ENCODE peak calls at places on chromosomes 16 and 17, in seven cellular contexts. O, V, M, G, B, F and P are unnamed samples.

GRCh38 chr17:50681260-50682200 is 26.2 kb downstream of the ANKRD40 start:
- DNase-seq in B (no peak), O (no peak), M (no peak), G (peak), F (peak), V (peak), P (peak)

GRCh38 chr16:68033101-68033500 is 10.0 kb downstream of the DUS2 start:
- DNase-seq in M (no peak), F (no peak), V (no peak), O (no peak), B (no peak), G (no peak), P (no peak)

GRCh38 chr17:36185416-36185815 is 9.0 kb upstream of the TBC1D3B start:
- DNase-seq in F (no peak), B (no peak), V (no peak), M (no peak), O (no peak), G (no peak), P (no peak)

GRCh38 chr16:88983771-88984687 is 7.0 kb upstream of the CBFA2T3 start:
- DNase-seq in F (no peak), O (no peak), M (no peak), V (peak), G (no peak), B (no peak), P (no peak)

GRCh38 chr17:45246861-45247428 is 14.9 kb downstream of the SPATA32 start:
- DNase-seq in F (peak), G (no peak), B (no peak), O (no peak), M (no peak), V (peak), P (no peak)

GRCh38 chr16:12381662-12382061 is 405.1 kb downstream of the SNX29 start:
- DNase-seq in F (no peak), M (no peak), V (no peak), O (no peak), B (no peak), G (no peak), P (no peak)

GRCh38 chr16:84922351-84923135 is 88.8 kb downstream of the ZDHHC7 start:
- DNase-seq in M (peak), O (peak), B (no peak), F (no peak), V (no peak), G (peak), P (peak)

GRCh38 chr17:38742431-38743308 is 5.5 kb downstream of the PCGF2 start:
- DNase-seq in V (no peak), O (no peak), F (peak), G (peak), M (peak), B (no peak), P (peak)

GRCh38 chr17:78019367-78019975 is 61.0 kb downstream of the TNRC6C start:
- DNase-seq in V (peak), O (no peak), G (peak), M (no peak), F (peak), B (no peak), P (peak)

GRCh38 chr17:1091885-1092284 is 87.9 kb downstream of the ABR start:
- DNase-seq in O (no peak), M (no peak), B (no peak), G (no peak), V (no peak), F (no peak), P (no peak)

GRCh38 chr17:38879878-38880727 is 10.2 kb downstream of the LASP1 start:
- DNase-seq in G (peak), M (peak), V (no peak), B (no peak), F (peak), O (no peak), P (peak)

GRCh38 chr16:73275024-73275423 is 227.1 kb upstream of the ZFHX3 start:
- DNase-seq in G (no peak), F (no peak), M (no peak), V (no peak), O (no peak), B (no peak), P (no peak)

GRCh38 chr17:32551186-32551955 is 64.6 kb downstream of the CDK5R1 start:
- DNase-seq in G (peak), O (no peak), M (no peak), V (peak), F (no peak), B (no peak), P (peak)

GRCh38 chr17:21291862-21292261 is 7.4 kb downstream of the MAP2K3 start:
- DNase-seq in O (no peak), M (no peak), G (no peak), F (no peak), V (no peak), B (no peak), P (no peak)

GRCh38 chr16:75293173-75293572 is 41.7 kb upstream of the BCAR1 start:
- DNase-seq in V (no peak), F (no peak), G (no peak), M (no peak), B (no peak), O (no peak), P (no peak)

GRCh38 chr16:4402439-4403132 is 13.8 kb downstream of the CORO7 start:
- DNase-seq in F (peak), M (peak), G (peak), V (peak), O (peak), B (peak), P (peak)

GRCh38 chr17:55023626-55024025 is 55.1 kb downstream of the STXBP4 start:
- DNase-seq in F (no peak), G (no peak), O (no peak), B (no peak), V (no peak), M (no peak), P (peak)

GRCh38 chr16:3957344-3957980 is 76.9 kb upstream of the CREBBP start:
- DNase-seq in M (no peak), G (no peak), B (no peak), V (no peak), F (no peak), O (no peak), P (no peak)

GRCh38 chr16:27600386-27600785 is 50.4 kb downstream of the KATNIP start:
- DNase-seq in B (no peak), O (no peak), M (no peak), G (no peak), F (no peak), V (no peak), P (no peak)

GRCh38 chr16:4336701-4337539 is 14.2 kb downstream of the PAM16 start:
- DNase-seq in F (no peak), G (no peak), O (no peak), M (no peak), V (no peak), B (no peak), P (no peak)

GRCh38 chr17:38730526-38731379 is 612 bp downstream of the CISD3 start:
- DNase-seq in G (peak), O (peak), F (peak), B (no peak), V (peak), M (peak), P (peak)

GRCh38 chr17:55420776-55421178 is 858 bp downstream of the MMD start:
- DNase-seq in V (peak), G (no peak), B (peak), M (peak), F (no peak), O (peak), P (no peak)

GRCh38 chr16:11188801-11189740 is 66.9 kb downstream of the SOCS1 start:
- DNase-seq in F (no peak), O (no peak), M (no peak), B (no peak), V (no peak), G (no peak), P (no peak)

GRCh38 chr17:58529275-58529674 is 14.8 kb upstream of the MTMR4 start:
- DNase-seq in G (no peak), O (no peak), V (no peak), B (no peak), F (no peak), M (no peak), P (peak)

GRCh38 chr17:58525239-58525638 is 10.8 kb upstream of the MTMR4 start:
- DNase-seq in G (peak), V (no peak), B (no peak), O (no peak), M (no peak), F (no peak), P (peak)

GRCh38 chr17:58527949-58528348 is 13.5 kb upstream of the MTMR4 start:
- DNase-seq in O (no peak), V (no peak), G (peak), B (no peak), F (no peak), M (no peak), P (peak)

GRCh38 chr17:58528443-58528842 is 14.0 kb upstream of the MTMR4 start:
- DNase-seq in B (no peak), V (no peak), F (no peak), M (no peak), O (no peak), G (no peak), P (no peak)

DNA sequence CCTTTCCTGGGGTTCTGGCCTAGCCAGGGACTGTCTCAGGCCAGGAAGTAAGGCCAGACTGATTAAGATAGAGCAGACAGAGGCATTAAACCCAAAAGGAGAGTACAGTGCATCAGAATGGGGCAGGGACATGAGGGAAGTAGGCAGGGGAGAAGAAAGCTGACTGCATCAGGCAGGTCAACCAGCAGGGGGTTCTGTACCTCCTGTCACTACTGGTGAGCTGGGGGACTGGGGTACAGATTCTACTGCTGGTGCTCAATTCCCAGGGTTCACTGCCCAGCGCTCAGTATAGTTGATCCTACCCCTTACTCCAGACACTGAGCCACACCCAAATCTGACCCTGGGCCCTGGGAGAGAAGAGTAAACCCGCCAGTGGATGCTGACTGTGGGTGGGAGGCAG is 12.9 kb upstream of the MTMR4 start:
- DNase-seq in F (no peak), M (no peak), G (no peak), V (peak), B (no peak), O (no peak), P (peak)
- TF ChIP-seq CTCF in F (no peak), M (no peak), G (peak), V (peak), B (no peak), O (no peak), P (peak)

GRCh38 chr16:58628845-58629680 is 563 bp downstream of the CNOT1 start:
- DNase-seq in G (peak), M (peak), F (peak), O (peak), B (peak), V (peak), P (no peak)
- H3K4me3 ChIP-seq in G (peak), M (peak), F (peak), O (peak), B (peak), V (peak), P (peak)

DNA sequence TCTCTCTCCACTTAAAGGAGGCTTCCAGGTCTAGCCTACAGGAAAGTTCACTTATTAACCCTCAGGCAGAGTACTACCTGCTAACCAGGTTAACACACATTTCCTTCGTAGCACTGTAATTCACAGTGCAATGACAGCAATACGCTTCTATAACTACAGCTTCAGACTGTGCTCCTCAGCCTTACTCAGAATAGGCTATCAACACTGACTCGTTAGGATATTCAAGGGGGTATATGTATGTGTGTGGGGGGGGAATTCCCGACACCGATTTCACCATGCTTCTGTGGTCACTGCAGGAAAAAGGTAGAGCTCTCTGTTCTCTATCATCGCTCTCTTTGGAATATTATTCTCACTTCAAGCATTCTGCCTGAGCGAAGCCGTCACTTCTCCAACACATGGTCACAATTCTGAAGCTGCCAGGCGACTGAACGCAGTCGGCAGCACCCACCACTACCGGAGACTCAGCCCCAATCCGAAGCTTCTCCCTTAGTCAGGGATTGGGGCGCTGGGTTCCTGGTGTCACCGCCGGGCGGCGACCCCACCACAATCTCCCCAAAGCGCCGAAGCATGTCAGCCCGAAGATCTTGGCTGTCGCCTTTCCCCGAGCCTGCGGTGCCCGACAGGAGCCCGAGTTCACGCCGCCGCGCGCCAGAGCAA is 599 bp downstream of the GGA3 start:
- DNase-seq in F (no peak), G (peak), B (no peak), O (no peak), M (no peak), V (peak), P (no peak)
- TF ChIP-seq CTCF in F (peak), G (no peak), B (no peak), O (no peak), M (no peak), V (no peak), P (no peak)

DNA sequence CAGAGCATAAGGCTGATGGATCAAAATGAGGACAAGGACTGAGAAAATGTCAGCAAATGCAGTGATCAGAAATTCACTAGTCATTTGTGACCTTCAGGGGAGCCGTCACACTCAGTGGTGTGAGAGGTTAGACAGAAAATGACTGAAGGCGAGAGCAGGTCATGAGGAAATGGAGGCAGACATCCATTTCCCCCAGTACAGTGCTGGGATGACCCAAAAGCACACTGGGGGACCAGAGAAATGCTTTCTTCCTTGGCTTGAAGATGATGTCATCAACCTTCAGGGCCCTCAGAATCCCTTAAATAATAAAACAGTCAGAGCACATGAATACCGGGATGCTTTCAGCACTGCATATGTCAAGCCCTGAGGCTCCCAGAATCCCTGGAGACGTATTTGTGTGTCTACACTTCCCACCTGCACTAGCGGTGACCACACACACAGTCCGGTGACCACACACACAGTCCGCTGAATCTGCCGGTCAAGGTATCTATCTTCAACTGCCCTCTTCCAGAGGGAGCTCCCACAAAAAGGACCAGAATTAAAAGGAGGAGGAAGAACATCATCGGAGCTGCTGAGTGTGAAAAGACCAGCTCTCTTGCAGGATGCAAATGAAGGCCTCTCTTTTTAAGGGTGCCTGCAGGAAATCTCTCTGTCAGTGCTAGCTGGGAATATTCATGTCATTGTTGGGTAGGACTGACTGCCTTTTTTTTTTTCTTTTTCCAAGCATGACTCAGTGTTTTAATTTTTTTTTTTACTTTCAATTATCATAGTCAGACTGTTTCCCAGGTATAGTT is 8.2 kb downstream of the UBE2O start:
- DNase-seq in G (peak), V (peak), B (no peak), O (no peak), M (no peak), F (no peak), P (peak)
- H3K4me3 ChIP-seq in G (no peak), V (peak), B (no peak), O (no peak), M (no peak), F (no peak), P (no peak)

DNA sequence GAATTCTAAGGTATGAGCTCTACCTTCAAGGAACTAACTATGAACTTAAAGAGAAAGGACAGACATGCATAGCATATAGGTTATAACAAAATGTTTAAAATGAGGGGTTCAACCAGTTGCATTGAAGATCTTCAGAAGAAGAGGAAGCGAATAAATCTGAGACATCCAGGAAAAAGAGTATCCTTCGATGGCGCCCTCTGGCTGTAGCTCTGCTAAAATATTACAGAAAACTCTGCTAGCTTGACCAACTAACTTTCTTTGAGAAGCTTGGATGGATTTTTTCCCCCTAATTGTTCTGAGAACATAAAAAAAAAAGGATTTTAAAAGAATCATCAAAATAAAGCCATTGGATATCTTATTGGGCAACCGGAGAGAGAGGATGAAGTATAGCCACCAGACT is 659.9 kb upstream of the SOX9 start:
- DNase-seq in F (peak), M (peak), G (peak), O (no peak), V (peak), B (no peak), P (peak)
- TF ChIP-seq CTCF in F (peak), M (peak), G (peak), O (peak), V (peak), B (no peak), P (peak)

GRCh38 chr17:43019418-43019817 is 2.8 kb downstream of the VAT1 start:
- DNase-seq in G (peak), B (no peak), F (no peak), V (no peak), O (no peak), M (no peak), P (no peak)
- H3K4me3 ChIP-seq in G (peak), B (no peak), F (no peak), V (no peak), O (peak), M (no peak), P (peak)

DNA sequence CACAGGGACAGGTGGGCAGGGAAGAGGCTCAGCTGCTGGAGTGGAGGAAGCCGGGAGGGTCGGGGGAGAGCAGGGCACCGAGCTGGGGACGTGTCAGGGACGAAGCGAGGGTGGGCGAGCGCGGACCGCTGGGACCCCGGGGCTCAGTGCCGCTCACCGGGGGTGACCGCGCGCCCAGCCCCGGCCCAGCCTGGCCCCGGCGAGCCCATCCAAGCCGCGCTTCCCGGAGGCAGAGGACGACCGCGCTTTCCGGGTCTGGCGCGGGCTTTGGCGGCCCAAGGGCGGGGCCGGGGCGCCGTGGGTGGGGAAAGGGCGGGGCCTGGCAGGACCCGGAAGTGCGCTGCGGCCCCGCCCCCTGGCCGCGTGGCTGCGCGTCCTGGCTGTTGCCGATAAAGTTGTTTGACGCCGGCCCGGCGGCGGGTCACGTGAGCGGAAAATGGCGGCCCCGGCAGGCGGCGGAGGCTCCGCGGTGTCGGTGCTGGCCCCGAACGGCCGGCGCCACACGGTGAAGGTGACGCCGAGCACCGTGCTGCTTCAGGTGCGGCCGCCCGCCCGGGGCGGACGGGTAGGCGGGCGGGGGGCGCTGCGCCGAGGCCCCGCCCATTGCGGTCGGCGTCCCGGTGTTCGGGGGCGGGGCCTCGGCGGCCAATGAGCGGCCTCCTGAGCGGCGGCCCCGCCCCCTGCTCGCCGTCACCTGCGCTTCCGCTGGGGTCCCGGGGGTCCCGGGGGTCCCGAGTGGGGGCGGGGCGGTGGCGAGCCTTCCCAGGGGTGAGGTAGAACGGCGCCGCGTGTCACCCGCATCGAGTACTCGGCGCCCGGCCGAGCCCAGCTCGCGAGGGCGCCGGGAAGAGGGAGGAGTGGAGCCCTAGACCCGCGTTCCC is at the start of gene ASPSCR1:
- DNase-seq in B (peak), O (peak), F (peak), G (peak), M (peak), V (peak), P (peak)
- TF ChIP-seq CTCF in B (no peak), O (no peak), F (no peak), G (no peak), M (no peak), V (no peak), P (no peak)

GRCh38 chr16:79537584-79537983 is 63.0 kb downstream of the MAF start:
- DNase-seq in B (no peak), V (no peak), F (no peak), O (no peak), M (no peak), G (no peak), P (no peak)

GRCh38 chr16:79536958-79537357 is 63.6 kb downstream of the MAF start:
- DNase-seq in G (no peak), B (no peak), F (no peak), M (no peak), V (no peak), O (no peak), P (no peak)

GRCh38 chr16:79542196-79542859 is 58.2 kb downstream of the MAF start:
- DNase-seq in V (no peak), M (no peak), O (no peak), G (no peak), F (no peak), B (no peak), P (no peak)

GRCh38 chr16:79543219-79543618 is 57.3 kb downstream of the MAF start:
- DNase-seq in O (no peak), B (no peak), F (no peak), M (no peak), V (no peak), G (no peak), P (no peak)

GRCh38 chr16:79540825-79541595 is 59.5 kb downstream of the MAF start:
- DNase-seq in F (no peak), G (no peak), V (no peak), B (no peak), M (no peak), O (no peak), P (no peak)
- H3K4me3 ChIP-seq in F (no peak), G (no peak), V (no peak), B (no peak), M (no peak), O (no peak), P (no peak)

GRCh38 chr17:57288753-57289121 is 32.4 kb downstream of the MSI2 start:
- DNase-seq in V (no peak), B (no peak), M (no peak), F (no peak), O (no peak), G (no peak), P (no peak)
- TF ChIP-seq CTCF in V (no peak), B (no peak), M (no peak), F (no peak), O (no peak), G (no peak), P (no peak)